ENCODE peak calls at places on chromosome 1, in seven cellular contexts. U, A, B, N, M, H and D are unnamed samples.

GRCh38 chr1:50959303-50959912 is 659 bp downstream of the FAF1 start:
- DNase-seq in U (peak), A (no peak), B (peak), N (no peak), M (peak), H (no peak), D (no peak)

GRCh38 chr1:27109103-27109822 is 45.7 kb downstream of the SLC9A1 start:
- DNase-seq in U (no peak), A (peak), B (no peak), N (peak), M (no peak), H (no peak), D (no peak)

GRCh38 chr1:197199923-197200467 is 53.5 kb upstream of the ASPM start:
- DNase-seq in U (no peak), A (no peak), B (no peak), N (no peak), M (peak), H (no peak), D (no peak)

GRCh38 chr1:117815105-117815812 is 114.2 kb downstream of the GDAP2 start:
- DNase-seq in U (no peak), A (no peak), B (no peak), N (no peak), M (peak), H (no peak), D (no peak)

GRCh38 chr1:154726443-154726842 is 118.5 kb upstream of the ADAR start:
- DNase-seq in U (no peak), A (no peak), B (no peak), N (no peak), M (no peak), H (no peak), D (no peak)

GRCh38 chr1:62180649-62181048 is 14.0 kb upstream of the L1TD1 start:
- DNase-seq in U (no peak), A (no peak), B (no peak), N (peak), M (no peak), H (no peak), D (no peak)

GRCh38 chr1:199794105-199794863 is 233.2 kb upstream of the NR5A2 start:
- DNase-seq in U (no peak), A (no peak), B (no peak), N (no peak), M (no peak), H (no peak), D (no peak)

GRCh38 chr1:213122514-213122929 is 71.5 kb downstream of the RPS6KC1 start:
- DNase-seq in U (no peak), A (peak), B (no peak), N (peak), M (peak), H (peak), D (no peak)

GRCh38 chr1:181746224-181746623 is 262.9 kb downstream of the CACNA1E start:
- DNase-seq in U (no peak), A (no peak), B (no peak), N (no peak), M (no peak), H (no peak), D (no peak)

GRCh38 chr1:206537141-206537540 is 29.8 kb downstream of the RASSF5 start:
- DNase-seq in U (no peak), A (no peak), B (no peak), N (no peak), M (no peak), H (no peak), D (no peak)

GRCh38 chr1:156119503-156120209 is 5.1 kb downstream of the LMNA start:
- DNase-seq in U (no peak), A (no peak), B (no peak), N (peak), M (peak), H (no peak), D (peak)

GRCh38 chr1:8464987-8465386 is 147.1 kb downstream of the SLC45A1 start:
- DNase-seq in U (no peak), A (no peak), B (no peak), N (no peak), M (peak), H (no peak), D (no peak)

GRCh38 chr1:225482489-225482950 is 54.7 kb upstream of the LBR start:
- DNase-seq in U (no peak), A (no peak), B (no peak), N (no peak), M (peak), H (no peak), D (no peak)

GRCh38 chr1:34685225-34685624 is 69.6 kb upstream of the GJB5 start:
- DNase-seq in U (no peak), A (no peak), B (no peak), N (no peak), M (no peak), H (no peak), D (no peak)

GRCh38 chr1:209095627-209096595 is 487.6 kb upstream of the CAMK1G start:
- DNase-seq in U (no peak), A (no peak), B (no peak), N (peak), M (peak), H (no peak), D (no peak)